ENCODE peak calls at places on chromosome 6, in seven cellular contexts. P is GM12865; D is prostate gland; X is CD8-positive, alpha-beta T cell; O is GM23338; G is heart left ventricle; F is lower leg skin. A is an unnamed sample.

GRCh38 chr6:84422380-84422968 is 195.0 kb upstream of the CEP162 start:
- DNase-seq in P (peak), D (no peak), X (no peak), O (peak), G (peak), F (no peak), A (peak)

GRCh38 chr6:131694832-131695426 is 6.3 kb downstream of the OR2A4 start:
- DNase-seq in P (peak), D (peak), X (no peak), O (peak), G (no peak), F (peak), A (peak)

GRCh38 chr6:3748208-3748701 is 3.3 kb downstream of the PXDC1 start:
- DNase-seq in P (peak), D (no peak), X (no peak), O (peak), G (no peak), F (peak), A (no peak)

GRCh38 chr6:2103644-2104523 is 141.5 kb downstream of the GMDS start:
- DNase-seq in P (peak), D (no peak), X (no peak), O (no peak), G (no peak), F (no peak), A (peak)

GRCh38 chr6:79072640-79073181 is 5.3 kb downstream of the PHIP start:
- DNase-seq in P (peak), D (no peak), X (no peak), O (no peak), G (no peak), F (no peak), A (no peak)

GRCh38 chr6:19311786-19312185 is 525.4 kb upstream of the ID4 start:
- DNase-seq in P (no peak), D (no peak), X (no peak), O (peak), G (no peak), F (no peak), A (peak)

GRCh38 chr6:38528196-38528965 is 111.3 kb downstream of the BTBD9 start:
- DNase-seq in P (no peak), D (no peak), X (no peak), O (no peak), G (no peak), F (no peak), A (peak)

GRCh38 chr6:19866199-19866872 is 29.2 kb downstream of the ID4 start:
- DNase-seq in P (no peak), D (no peak), X (no peak), O (no peak), G (no peak), F (no peak), A (no peak)

GRCh38 chr6:90319979-90320667 is 23.5 kb upstream of the BACH2 start:
- DNase-seq in P (no peak), D (no peak), X (no peak), O (no peak), G (no peak), F (no peak), A (no peak)

GRCh38 chr6:43836507-43836906 is 66.5 kb downstream of the VEGFA start:
- DNase-seq in P (no peak), D (no peak), X (no peak), O (no peak), G (no peak), F (no peak), A (no peak)

GRCh38 chr6:145137425-145137824 is 597.9 kb downstream of the EPM2A start:
- DNase-seq in P (peak), D (no peak), X (no peak), O (peak), G (no peak), F (no peak), A (no peak)

GRCh38 chr6:127468936-127469335 is 9.7 kb upstream of the KIAA0408 start:
- DNase-seq in P (no peak), D (no peak), X (no peak), O (no peak), G (no peak), F (no peak), A (no peak)

GRCh38 chr6:165243801-165244200 is 65.6 kb downstream of the C6orf118 start:
- DNase-seq in P (no peak), D (no peak), X (no peak), O (no peak), G (no peak), F (no peak), A (no peak)

GRCh38 chr6:43681303-43681702 is 6.3 kb downstream of the MRPS18A start:
- DNase-seq in P (no peak), D (no peak), X (no peak), O (no peak), G (no peak), F (no peak), A (no peak)

GRCh38 chr6:72824833-72825232 is 203.0 kb downstream of the KCNQ5 start:
- DNase-seq in P (peak), D (no peak), X (no peak), O (no peak), G (no peak), F (no peak), A (no peak)

GRCh38 chr6:159982726-159983506 is 14.0 kb downstream of the IGF2R start:
- DNase-seq in P (no peak), D (no peak), X (no peak), O (no peak), G (no peak), F (no peak), A (no peak)

GRCh38 chr6:11187301-11187700 is 45.2 kb downstream of the NEDD9 start:
- DNase-seq in P (no peak), D (no peak), X (no peak), O (no peak), G (no peak), F (no peak), A (no peak)

GRCh38 chr6:11185204-11185842 is 47.1 kb downstream of the NEDD9 start:
- DNase-seq in P (no peak), D (no peak), X (no peak), O (no peak), G (no peak), F (no peak), A (no peak)

GRCh38 chr6:11189865-11190624 is 42.4 kb downstream of the NEDD9 start:
- DNase-seq in P (no peak), D (no peak), X (no peak), O (no peak), G (no peak), F (no peak), A (no peak)

GRCh38 chr6:11190625-11191245 is 41.7 kb downstream of the NEDD9 start:
- DNase-seq in P (no peak), D (no peak), X (no peak), O (no peak), G (no peak), F (no peak), A (no peak)

GRCh38 chr6:11188161-11188915 is 44.1 kb downstream of the NEDD9 start:
- DNase-seq in P (no peak), D (peak), X (no peak), O (no peak), G (no peak), F (no peak), A (no peak)
- H3K4me3 ChIP-seq in P (no peak), D (no peak), X (no peak), O (no peak), G (no peak), F (no peak), A (no peak)

GRCh38 chr6:11260249-11261038 is 28.0 kb upstream of the NEDD9 start:
- DNase-seq in P (no peak), D (no peak), X (no peak), O (no peak), G (no peak), F (no peak), A (no peak)

GRCh38 chr6:11263185-11263817 is 30.8 kb upstream of the NEDD9 start:
- DNase-seq in P (no peak), D (no peak), X (no peak), O (no peak), G (peak), F (peak), A (peak)

GRCh38 chr6:11262231-11262630 is 29.8 kb upstream of the NEDD9 start:
- DNase-seq in P (no peak), D (no peak), X (no peak), O (no peak), G (no peak), F (no peak), A (no peak)

GRCh38 chr6:11265932-11266331 is 33.5 kb upstream of the NEDD9 start:
- DNase-seq in P (no peak), D (no peak), X (no peak), O (no peak), G (no peak), F (no peak), A (no peak)

GRCh38 chr6:11264100-11264499 is 31.6 kb upstream of the NEDD9 start:
- DNase-seq in P (no peak), D (no peak), X (no peak), O (peak), G (no peak), F (no peak), A (no peak)
- TF ChIP-seq CTCF in P (no peak), D (no peak), X (no peak), O (peak), G (no peak), F (no peak), A (no peak)

GRCh38 chr6:36956111-36956820 is 1.7 kb downstream of the PI16 start:
- DNase-seq in P (no peak), D (no peak), X (no peak), O (no peak), G (no peak), F (no peak), A (no peak)
- H3K4me3 ChIP-seq in P (no peak), D (no peak), X (no peak), O (no peak), G (peak), F (no peak), A (no peak)

GRCh38 chr6:54244430-54244829 is 63.8 kb upstream of the TINAG start:
- DNase-seq in P (peak), D (no peak), X (no peak), O (peak), G (no peak), F (no peak), A (no peak)
- TF ChIP-seq CTCF in P (peak), D (peak), X (no peak), O (peak), G (peak), F (no peak), A (peak)

GRCh38 chr6:138972226-138972665 is 15.8 kb downstream of the REPS1 start:
- DNase-seq in P (no peak), D (no peak), X (no peak), O (no peak), G (no peak), F (no peak), A (no peak)

GRCh38 chr6:138973481-138974140 is 14.4 kb downstream of the REPS1 start:
- DNase-seq in P (no peak), D (no peak), X (no peak), O (no peak), G (no peak), F (no peak), A (no peak)

GRCh38 chr6:138970159-138970558 is 17.9 kb downstream of the REPS1 start:
- DNase-seq in P (no peak), D (no peak), X (no peak), O (no peak), G (no peak), F (no peak), A (no peak)

GRCh38 chr6:138970856-138971425 is 17.1 kb downstream of the REPS1 start:
- DNase-seq in P (peak), D (no peak), X (no peak), O (no peak), G (no peak), F (no peak), A (peak)

GRCh38 chr6:138971601-138972000 is 16.5 kb downstream of the REPS1 start:
- DNase-seq in P (no peak), D (no peak), X (no peak), O (peak), G (no peak), F (no peak), A (no peak)
- H3K4me3 ChIP-seq in P (no peak), D (no peak), X (no peak), O (peak), G (no peak), F (no peak), A (no peak)

GRCh38 chr6:12288844-12289654 is 1.1 kb upstream of the EDN1 start:
- DNase-seq in P (peak), D (peak), X (peak), O (peak), G (no peak), F (peak), A (peak)
- TF ChIP-seq CTCF in P (peak), D (peak), X (peak), O (peak), G (peak), F (no peak), A (peak)

GRCh38 chr6:100693249-100693927 is 187.7 kb downstream of the ASCC3 start:
- DNase-seq in P (no peak), D (no peak), X (no peak), O (no peak), G (no peak), F (no peak), A (no peak)
- H3K4me3 ChIP-seq in P (no peak), D (no peak), X (no peak), O (no peak), G (no peak), F (no peak), A (no peak)

DNA sequence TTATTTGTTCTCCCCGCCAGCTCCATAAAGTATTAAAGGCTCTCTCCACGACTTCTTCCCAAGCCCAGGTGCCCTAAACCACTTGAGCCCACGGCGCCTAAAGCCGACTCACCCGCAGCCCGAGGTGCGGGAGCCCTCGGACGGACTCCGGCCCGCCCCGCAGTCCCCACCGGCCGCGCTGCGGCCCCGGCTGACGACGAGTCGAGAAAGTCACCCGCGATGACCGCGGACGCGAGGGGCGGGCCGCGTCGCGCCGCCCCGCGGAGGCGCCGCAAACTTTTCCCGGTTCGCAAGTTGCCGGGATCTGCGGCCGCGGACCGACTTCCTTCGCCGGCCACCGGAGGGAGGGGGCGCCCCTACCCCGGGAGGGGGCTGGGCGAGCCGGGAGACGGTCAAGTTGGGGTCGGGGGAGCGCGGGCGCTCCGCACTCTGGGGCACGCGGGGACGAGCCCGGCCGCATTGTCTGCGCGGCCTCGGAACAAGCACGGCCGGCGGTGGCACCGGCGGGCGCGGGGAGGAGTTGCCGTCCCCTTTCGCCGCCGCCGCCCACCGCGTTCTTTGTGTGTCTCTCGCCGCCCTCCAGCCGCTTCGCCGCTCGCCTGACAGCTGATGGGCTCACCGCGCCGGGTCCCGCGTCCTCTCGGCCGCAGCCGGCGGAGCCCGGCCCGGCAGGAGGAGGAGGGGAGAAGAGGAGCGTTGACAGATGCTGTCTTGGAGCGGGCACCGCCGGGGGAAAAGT is 131.5 kb downstream of the OGFRL1 start:
- DNase-seq in P (no peak), D (peak), X (no peak), O (peak), G (peak), F (peak), A (no peak)
- TF ChIP-seq CTCF in P (no peak), D (peak), X (no peak), O (no peak), G (peak), F (no peak), A (peak)

GRCh38 chr6:138099832-138100231 is 7.4 kb downstream of the PERP start:
- DNase-seq in P (no peak), D (peak), X (no peak), O (no peak), G (no peak), F (no peak), A (no peak)
- H3K4me3 ChIP-seq in P (no peak), D (no peak), X (no peak), O (no peak), G (no peak), F (no peak), A (no peak)

A was measured in astrocyte of the cerebellum.